ENCODE peak calls at places on chromosome 15, in six cellular contexts. D, K, Z, C, X and T are unnamed samples.

GRCh38 chr15:82066455-82066854 is 20.6 kb upstream of the MEX3B start:
- DNase-seq in Z (no peak), D (no peak), C (no peak), X (no peak), K (no peak), T (no peak)

GRCh38 chr15:23690450-23690852 is 3.3 kb upstream of the NDN start:
- DNase-seq in Z (no peak), K (no peak), D (no peak), C (peak), X (peak), T (no peak)

GRCh38 chr15:22961661-22962221 is 18.4 kb downstream of the CYFIP1 start:
- DNase-seq in C (no peak), K (no peak), Z (no peak), X (peak), D (no peak), T (no peak)

GRCh38 chr15:52005748-52006701 is 13.0 kb upstream of the MAPK6 start:
- DNase-seq in X (peak), C (no peak), Z (no peak), K (no peak), D (no peak), T (peak)

GRCh38 chr15:57403532-57403931 is 27.2 kb downstream of the CGNL1 start:
- DNase-seq in X (peak), K (no peak), Z (no peak), D (no peak), C (no peak), T (no peak)

GRCh38 chr15:75177360-75178071 is 24.2 kb upstream of the C15orf39 start:
- DNase-seq in Z (no peak), D (no peak), K (no peak), X (no peak), C (no peak), T (peak)

GRCh38 chr15:92613841-92614240 is 41.7 kb downstream of the FAM174B start:
- DNase-seq in C (no peak), Z (no peak), D (no peak), X (no peak), K (no peak), T (no peak)

GRCh38 chr15:25244731-25245585 is 193.9 kb downstream of the UBE3A start:
- DNase-seq in C (no peak), D (no peak), X (no peak), Z (no peak), K (no peak), T (no peak)

GRCh38 chr15:84697353-84697990 is 18.5 kb downstream of the SEC11A start:
- DNase-seq in D (no peak), Z (no peak), X (no peak), K (no peak), C (no peak), T (no peak)

GRCh38 chr15:75663931-75664421 is 16.3 kb downstream of the SNX33 start:
- DNase-seq in Z (no peak), X (no peak), C (no peak), D (no peak), K (no peak), T (no peak)

GRCh38 chr15:42507514-42507913 is 12.1 kb downstream of the SNAP23 start:
- DNase-seq in Z (no peak), K (no peak), D (no peak), X (no peak), C (no peak), T (no peak)

GRCh38 chr15:79197285-79197684 is 85.2 kb upstream of the ANKRD34C start:
- DNase-seq in D (no peak), X (no peak), C (no peak), Z (no peak), K (no peak), T (no peak)